ENCODE peak calls at places on chromosomes 1 and 21, in four cellular contexts. One of them, this sample, is unnamed.

GRCh38 chr1:154556422-154556821 is 2.0 kb downstream of the UBE2Q1 start:
- DNase-seq in left lung: no peak
- DNase-seq in fibroblast of mammary gland: peak
- DNase-seq in esophagus muscularis mucosa: no peak
- DNase-seq in this sample: no peak

GRCh38 chr1:46961066-46961758 is 19.9 kb upstream of the CYP4A11 start:
- DNase-seq in esophagus muscularis mucosa: no peak
- DNase-seq in fibroblast of mammary gland: no peak
- DNase-seq in left lung: no peak
- DNase-seq in this sample: no peak

GRCh38 chr21:46080171-46081021 is 17.5 kb upstream of the COL6A2 start:
- DNase-seq in fibroblast of mammary gland: no peak
- DNase-seq in esophagus muscularis mucosa: peak
- DNase-seq in left lung: peak
- DNase-seq in this sample: no peak

GRCh38 chr1:165717918-165718515 is 19.7 kb upstream of the ALDH9A1 start:
- DNase-seq in left lung: no peak
- DNase-seq in esophagus muscularis mucosa: no peak
- DNase-seq in fibroblast of mammary gland: peak
- DNase-seq in this sample: no peak

GRCh38 chr1:5632226-5632625 is 360.0 kb downstream of the NPHP4 start:
- DNase-seq in left lung: no peak
- DNase-seq in esophagus muscularis mucosa: peak
- DNase-seq in fibroblast of mammary gland: no peak
- DNase-seq in this sample: no peak

GRCh38 chr1:16181887-16182719 is 26.2 kb upstream of the EPHA2 start:
- DNase-seq in left lung: peak
- DNase-seq in fibroblast of mammary gland: peak
- DNase-seq in esophagus muscularis mucosa: peak
- DNase-seq in this sample: no peak

GRCh38 chr1:22789356-22789994 is 78.8 kb downstream of the EPHB2 start:
- DNase-seq in left lung: no peak
- DNase-seq in esophagus muscularis mucosa: no peak
- DNase-seq in fibroblast of mammary gland: no peak
- DNase-seq in this sample: peak

GRCh38 chr1:60273185-60273584 is 199.6 kb upstream of the C1orf87 start:
- DNase-seq in esophagus muscularis mucosa: no peak
- DNase-seq in left lung: no peak
- DNase-seq in fibroblast of mammary gland: no peak
- DNase-seq in this sample: no peak

GRCh38 chr1:192766009-192766625 is 42.7 kb upstream of the RGS2 start:
- DNase-seq in left lung: no peak
- DNase-seq in esophagus muscularis mucosa: no peak
- DNase-seq in fibroblast of mammary gland: no peak
- DNase-seq in this sample: no peak

GRCh38 chr1:154479764-154480421 is 22.1 kb upstream of the TDRD10 start:
- DNase-seq in left lung: no peak
- DNase-seq in fibroblast of mammary gland: peak
- DNase-seq in esophagus muscularis mucosa: no peak
- DNase-seq in this sample: peak

GRCh38 chr1:205928256-205928655 is 15.0 kb downstream of the SLC26A9 start:
- DNase-seq in left lung: no peak
- DNase-seq in fibroblast of mammary gland: no peak
- DNase-seq in esophagus muscularis mucosa: no peak
- DNase-seq in this sample: no peak

DNA sequence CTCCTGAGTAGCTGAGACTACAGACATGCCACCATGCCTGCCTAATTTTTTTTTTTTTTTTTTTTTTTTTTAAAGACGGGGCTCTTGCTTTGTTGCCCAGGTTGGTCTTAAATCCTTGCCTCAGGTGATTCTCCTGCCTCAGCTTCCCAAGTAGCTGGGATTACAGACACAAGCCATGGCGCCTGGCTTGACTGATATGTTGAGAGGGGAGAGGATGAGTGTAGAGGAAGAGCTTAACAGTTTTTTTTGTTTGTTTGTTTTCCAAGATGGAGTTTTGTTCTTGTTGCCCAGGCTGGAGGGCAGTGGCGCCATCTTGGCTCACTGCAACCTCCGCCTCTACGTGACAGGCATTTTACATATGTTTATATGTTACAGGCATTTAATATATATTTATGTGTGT is 2.5 kb downstream of the SRP9 start:
- DNase-seq in left lung: no peak
- DNase-seq in esophagus muscularis mucosa: no peak
- DNase-seq in fibroblast of mammary gland: no peak
- DNase-seq in this sample: no peak
- H3K4me3 ChIP-seq in left lung: no peak
- H3K4me3 ChIP-seq in esophagus muscularis mucosa: no peak
- H3K4me3 ChIP-seq in fibroblast of mammary gland: no peak
- H3K4me3 ChIP-seq in this sample: no peak

GRCh38 chr1:203899317-203899716 is 37.9 kb downstream of the SNRPE start:
- DNase-seq in esophagus muscularis mucosa: no peak
- DNase-seq in fibroblast of mammary gland: no peak
- DNase-seq in left lung: no peak
- DNase-seq in this sample: no peak

GRCh38 chr1:203898458-203899244 is 37.3 kb downstream of the SNRPE start:
- DNase-seq in fibroblast of mammary gland: no peak
- DNase-seq in esophagus muscularis mucosa: no peak
- DNase-seq in left lung: no peak
- DNase-seq in this sample: no peak

GRCh38 chr1:203905275-203905674 is 43.9 kb downstream of the SNRPE start:
- DNase-seq in esophagus muscularis mucosa: no peak
- DNase-seq in fibroblast of mammary gland: no peak
- DNase-seq in left lung: no peak
- DNase-seq in this sample: no peak

GRCh38 chr1:203901581-203901980 is 40.2 kb downstream of the SNRPE start:
- DNase-seq in esophagus muscularis mucosa: no peak
- DNase-seq in left lung: no peak
- DNase-seq in fibroblast of mammary gland: no peak
- DNase-seq in this sample: no peak

GRCh38 chr1:203899869-203900714 is 38.7 kb downstream of the SNRPE start:
- DNase-seq in fibroblast of mammary gland: no peak
- DNase-seq in esophagus muscularis mucosa: no peak
- DNase-seq in left lung: no peak
- DNase-seq in this sample: no peak
- TF ChIP-seq CTCF in fibroblast of mammary gland: no peak
- TF ChIP-seq CTCF in esophagus muscularis mucosa: no peak
- TF ChIP-seq CTCF in left lung: no peak
- TF ChIP-seq CTCF in this sample: no peak

GRCh38 chr1:62608905-62609304 is 11.6 kb downstream of the ANGPTL3 start:
- DNase-seq in fibroblast of mammary gland: no peak
- DNase-seq in left lung: no peak
- DNase-seq in esophagus muscularis mucosa: no peak
- DNase-seq in this sample: no peak

GRCh38 chr1:62612770-62613169 is 15.4 kb downstream of the ANGPTL3 start:
- DNase-seq in fibroblast of mammary gland: no peak
- DNase-seq in esophagus muscularis mucosa: no peak
- DNase-seq in left lung: no peak
- DNase-seq in this sample: no peak

GRCh38 chr1:62613890-62614289 is 16.6 kb downstream of the ANGPTL3 start:
- DNase-seq in left lung: no peak
- DNase-seq in esophagus muscularis mucosa: no peak
- DNase-seq in fibroblast of mammary gland: no peak
- DNase-seq in this sample: no peak

DNA sequence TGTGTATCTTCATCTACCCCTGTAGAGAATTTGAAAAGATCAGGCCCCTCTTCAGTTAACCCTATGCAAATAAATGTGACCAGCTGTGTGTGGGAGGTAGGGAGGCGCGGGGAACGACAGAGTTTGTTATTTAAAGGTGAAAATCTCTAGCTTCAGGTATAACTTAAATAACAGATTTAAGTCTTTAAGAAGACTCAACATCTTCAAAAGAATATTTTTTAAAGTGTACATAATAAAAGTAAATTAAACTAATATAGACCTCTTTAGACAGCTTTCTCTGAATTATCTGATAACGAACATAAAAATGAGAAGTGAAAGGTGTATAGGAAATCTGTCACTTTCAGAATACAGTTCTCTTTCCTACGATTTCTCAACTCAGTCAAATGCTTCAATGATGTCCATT is 16.0 kb downstream of the ANGPTL3 start:
- DNase-seq in fibroblast of mammary gland: no peak
- DNase-seq in esophagus muscularis mucosa: no peak
- DNase-seq in left lung: no peak
- DNase-seq in this sample: no peak
- H3K4me3 ChIP-seq in fibroblast of mammary gland: no peak
- H3K4me3 ChIP-seq in esophagus muscularis mucosa: no peak
- H3K4me3 ChIP-seq in left lung: no peak
- H3K4me3 ChIP-seq in this sample: no peak

GRCh38 chr1:10690484-10690883 is 106.0 kb downstream of the CASZ1 start:
- DNase-seq in esophagus muscularis mucosa: no peak
- DNase-seq in left lung: no peak
- DNase-seq in fibroblast of mammary gland: no peak
- DNase-seq in this sample: no peak
- TF ChIP-seq CTCF in esophagus muscularis mucosa: no peak
- TF ChIP-seq CTCF in left lung: no peak
- TF ChIP-seq CTCF in fibroblast of mammary gland: no peak
- TF ChIP-seq CTCF in this sample: peak

DNA sequence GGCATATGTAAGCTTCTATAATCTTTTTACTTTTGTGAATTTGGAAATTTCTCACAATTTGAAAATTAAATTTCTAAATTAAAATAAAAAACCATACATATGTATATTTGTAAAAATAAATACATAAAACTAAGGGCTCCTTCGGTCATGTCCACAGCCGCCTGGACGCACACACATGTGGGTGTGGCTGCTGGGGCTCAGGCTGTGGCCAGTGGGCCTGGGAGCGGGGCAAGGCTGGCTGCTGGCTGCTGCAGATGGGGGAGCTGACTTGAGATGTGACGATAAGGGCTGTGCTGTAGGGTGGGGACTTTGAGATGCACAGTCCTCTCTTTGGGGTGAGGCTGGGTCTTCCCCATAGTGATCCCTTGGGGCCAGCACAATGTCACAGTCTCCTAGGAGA is 4.8 kb downstream of the RER1 start:
- DNase-seq in left lung: no peak
- DNase-seq in fibroblast of mammary gland: no peak
- DNase-seq in esophagus muscularis mucosa: no peak
- DNase-seq in this sample: no peak
- H3K4me3 ChIP-seq in left lung: no peak
- H3K4me3 ChIP-seq in fibroblast of mammary gland: no peak
- H3K4me3 ChIP-seq in esophagus muscularis mucosa: no peak
- H3K4me3 ChIP-seq in this sample: no peak